ENCODE peak calls at places on chromosomes 6 and 20, in five cellular contexts. O, B, U, R and T are unnamed samples.

GRCh38 chr6:19934996-19935591 is 97.9 kb downstream of the ID4 start:
- DNase-seq in O (no peak), B (peak), U (no peak), R (peak), T (no peak)

GRCh38 chr6:108989700-108990099 is 104.9 kb downstream of the SESN1 start:
- DNase-seq in O (no peak), B (no peak), U (no peak), R (no peak), T (no peak)

GRCh38 chr6:88380083-88380482 is 213.9 kb upstream of the CNR1 start:
- DNase-seq in O (peak), B (peak), U (peak), R (peak), T (peak)

GRCh38 chr6:152720964-152721363 is 23.3 kb downstream of the MYCT1 start:
- DNase-seq in O (no peak), B (no peak), U (no peak), R (no peak), T (no peak)

GRCh38 chr20:63782051-63782471 is 42.5 kb downstream of the SLC2A4RG start:
- DNase-seq in O (no peak), B (no peak), U (no peak), R (no peak), T (no peak)

GRCh38 chr20:43409041-43409913 is 48.4 kb upstream of the SRSF6 start:
- DNase-seq in O (no peak), B (no peak), U (no peak), R (no peak), T (no peak)

GRCh38 chr6:125165256-125165655 is 11.7 kb downstream of the TPD52L1 start:
- DNase-seq in O (no peak), B (no peak), U (no peak), R (no peak), T (no peak)

GRCh38 chr6:1105833-1106400 is 206.0 kb upstream of the FOXQ1 start:
- DNase-seq in O (no peak), B (no peak), U (no peak), R (no peak), T (no peak)

GRCh38 chr6:38871745-38872568 is 156.8 kb downstream of the DNAH8 start:
- DNase-seq in O (peak), B (no peak), U (peak), R (no peak), T (peak)

GRCh38 chr6:141451508-141452353 is 681.0 kb upstream of the GJE1 start:
- DNase-seq in O (no peak), B (no peak), U (no peak), R (no peak), T (no peak)

GRCh38 chr6:166494757-166495486 is 91.6 kb downstream of the RAMACL start:
- DNase-seq in O (no peak), B (no peak), U (no peak), R (peak), T (no peak)

GRCh38 chr20:24998121-24998520 is 5.6 kb upstream of the APMAP start:
- DNase-seq in O (peak), B (no peak), U (no peak), R (peak), T (no peak)

GRCh38 chr6:16168858-16169257 is 40.0 kb downstream of the MYLIP start:
- DNase-seq in O (no peak), B (no peak), U (no peak), R (no peak), T (no peak)

GRCh38 chr20:24761220-24762065 is 187.6 kb upstream of the CST7 start:
- DNase-seq in O (no peak), B (no peak), U (no peak), R (peak), T (no peak)

GRCh38 chr6:17458971-17459370 is 65.6 kb downstream of the CAP2 start:
- DNase-seq in O (no peak), B (no peak), U (no peak), R (no peak), T (no peak)

GRCh38 chr6:17910178-17910577 is 77.3 kb downstream of the KIF13A start:
- DNase-seq in O (no peak), B (no peak), U (no peak), R (no peak), T (no peak)

GRCh38 chr20:43040427-43040826 is 149.3 kb downstream of the PTPRT start:
- DNase-seq in O (no peak), B (no peak), U (no peak), R (no peak), T (no peak)

GRCh38 chr6:30844118-30844535 is 40.2 kb upstream of the DDR1 start:
- DNase-seq in O (no peak), B (no peak), U (no peak), R (no peak), T (no peak)

GRCh38 chr20:57698191-57698866 is 11.5 kb downstream of the PMEPA1 start:
- DNase-seq in O (peak), B (no peak), U (no peak), R (no peak), T (no peak)

GRCh38 chr6:156396068-156396771 is 381.0 kb upstream of the ARID1B start:
- DNase-seq in O (no peak), B (no peak), U (no peak), R (no peak), T (no peak)

GRCh38 chr6:170439366-170440351 is 113.4 kb downstream of the PSMB1 start:
- DNase-seq in O (no peak), B (no peak), U (no peak), R (no peak), T (no peak)

GRCh38 chr6:131231103-131231502 is 95.8 kb downstream of the AKAP7 start:
- DNase-seq in O (no peak), B (no peak), U (no peak), R (no peak), T (no peak)

GRCh38 chr6:163965426-163966348 is 551.2 kb downstream of the QKI start:
- DNase-seq in O (peak), B (no peak), U (no peak), R (no peak), T (peak)
- H3K27ac ChIP-seq in O (no peak), B (no peak), U (peak), R (no peak), T (peak)

GRCh38 chr20:23622839-23623343 is 14.9 kb downstream of the CST3 start:
- DNase-seq in O (peak), B (peak), U (peak), R (peak), T (peak)
- H3K4me3 ChIP-seq in O (no peak), B (peak), U (no peak), R (peak), T (peak)

DNA sequence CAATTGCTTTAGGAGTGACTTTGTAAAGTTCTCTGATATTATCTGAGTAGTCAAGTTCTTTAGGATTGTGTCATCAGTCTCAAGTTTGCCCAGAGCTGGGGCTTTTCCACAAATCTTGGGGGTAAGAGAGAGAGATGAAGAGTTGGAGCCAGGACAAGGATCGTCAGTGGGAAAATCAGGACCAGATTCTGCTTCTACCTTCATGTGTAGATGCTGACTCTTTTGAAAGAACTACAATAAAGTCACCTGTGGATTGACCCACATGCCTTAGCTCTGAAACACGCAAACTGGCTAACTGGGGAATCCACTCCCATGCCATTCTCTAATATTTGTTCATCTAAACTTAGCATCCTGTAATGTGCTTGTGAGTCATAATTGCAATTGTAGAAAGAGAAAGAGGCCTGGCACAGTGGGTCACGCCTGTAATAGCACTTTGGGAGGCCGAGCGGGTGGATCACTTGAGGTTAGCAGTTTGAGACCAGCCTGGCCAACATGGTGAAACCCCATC is 15.6 kb upstream of the BICRAL start:
- DNase-seq in O (no peak), B (no peak), U (no peak), R (no peak), T (no peak)
- H3K27ac ChIP-seq in O (no peak), B (no peak), U (no peak), R (no peak), T (no peak)

DNA sequence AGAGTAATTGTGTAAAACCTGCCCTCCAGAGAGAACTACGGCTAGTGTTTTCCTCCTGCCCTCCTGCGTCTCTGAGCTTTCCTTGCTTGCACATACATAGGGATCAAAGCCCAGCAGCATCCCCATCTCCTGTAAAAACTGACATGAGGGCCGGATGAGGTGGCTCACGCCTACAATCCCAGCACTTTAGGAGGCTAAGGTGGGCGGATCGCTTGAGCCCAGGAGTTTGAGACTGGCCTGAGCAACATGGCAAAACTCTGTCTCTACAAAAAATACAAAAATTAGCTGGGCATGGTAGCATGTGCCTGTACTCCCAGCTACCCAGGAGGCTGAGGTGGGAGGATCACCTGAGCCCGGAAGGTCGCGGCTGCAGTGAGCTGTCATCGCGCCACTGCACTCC is 40.3 kb upstream of the SMIM29 start:
- DNase-seq in O (no peak), B (no peak), U (no peak), R (no peak), T (no peak)
- H3K4me3 ChIP-seq in O (no peak), B (no peak), U (no peak), R (no peak), T (no peak)